ENCODE peak calls at places on chromosomes 13 and 19, in five cellular contexts. I is tibial nerve, A is transverse colon, M is upper lobe of left lung, O is suprapubic skin. R is an unnamed sample. For H3K4me1, the result is how much of the 10 kb centered on the place peaks cover.

GRCh38 chr19:3821156-3821555 is 35.0 kb upstream of the MATK start:
- DNase-seq in I (no peak), A (no peak), M (no peak), O (no peak), R (no peak)

GRCh38 chr19:47255947-47256687 is at the start of gene CCDC9:
- DNase-seq in I (peak), A (peak), M (peak), O (peak), R (peak)

GRCh38 chr13:25738342-25738771 is 313.5 kb downstream of the SHISA2 start:
- DNase-seq in I (no peak), A (no peak), M (no peak), O (no peak), R (peak)

GRCh38 chr19:7862413-7862951 is 11.7 kb downstream of the PRR36 start:
- DNase-seq in I (no peak), A (peak), M (peak), O (no peak), R (peak)

GRCh38 chr13:44934724-44935123 is 54.5 kb downstream of the NUFIP1 start:
- DNase-seq in I (no peak), A (no peak), M (no peak), O (no peak), R (no peak)

GRCh38 chr19:3986260-3987041 is 1.2 kb upstream of the EEF2 start:
- DNase-seq in I (peak), A (peak), M (peak), O (no peak), R (peak)

GRCh38 chr13:109275848-109276247 is 510.5 kb downstream of the IRS2 start:
- DNase-seq in I (no peak), A (peak), M (no peak), O (no peak), R (no peak)

GRCh38 chr13:80778302-80778701 is 437.4 kb upstream of the SPRY2 start:
- DNase-seq in I (no peak), A (no peak), M (no peak), O (no peak), R (no peak)

GRCh38 chr19:51131780-51132680 is 7.3 kb downstream of the SIGLEC9 start:
- DNase-seq in I (peak), A (peak), M (peak), O (peak), R (peak)

GRCh38 chr13:66992183-66992582 is 238.0 kb downstream of the PCDH9 start:
- DNase-seq in I (no peak), A (no peak), M (no peak), O (no peak), R (no peak)

GRCh38 chr13:50441141-50441540 is 402.4 kb downstream of the DLEU7 start:
- DNase-seq in I (no peak), A (no peak), M (no peak), O (no peak), R (no peak)

GRCh38 chr13:43377149-43377548 is 353.8 kb downstream of the DNAJC15 start:
- DNase-seq in I (no peak), A (no peak), M (no peak), O (no peak), R (no peak)

GRCh38 chr13:108402850-108403249 is 133.3 kb downstream of the TNFSF13B start:
- DNase-seq in I (no peak), A (no peak), M (no peak), O (no peak), R (no peak)

GRCh38 chr19:33685541-33685940 is 63.8 kb downstream of the CHST8 start:
- DNase-seq in I (no peak), A (no peak), M (no peak), O (peak), R (no peak)

GRCh38 chr13:23743717-23744116 is 145.5 kb downstream of the MIPEP start:
- DNase-seq in I (no peak), A (no peak), M (no peak), O (no peak), R (no peak)

GRCh38 chr19:28297036-28297435 is 915.9 kb downstream of the UQCRFS1 start:
- DNase-seq in I (no peak), A (no peak), M (no peak), O (no peak), R (no peak)

GRCh38 chr13:93283255-93283654 is 56.6 kb downstream of the GPC6 start:
- DNase-seq in I (no peak), A (no peak), M (no peak), O (no peak), R (no peak)

GRCh38 chr13:41311607-41312500 is 787 bp downstream of the NAA16 start:
- DNase-seq in I (peak), A (peak), M (peak), O (peak), R (peak)

GRCh38 chr13:67052550-67053237 is 177.4 kb downstream of the PCDH9 start:
- DNase-seq in I (no peak), A (no peak), M (no peak), O (no peak), R (no peak)

GRCh38 chr13:29937836-29938235 is 87.4 kb upstream of the UBL3 start:
- DNase-seq in I (no peak), A (no peak), M (no peak), O (no peak), R (no peak)

GRCh38 chr19:4455742-4456565 is 1.6 kb downstream of the UBXN6 start:
- DNase-seq in I (peak), A (peak), M (peak), O (no peak), R (no peak)

GRCh38 chr13:49023441-49023840 is 47.7 kb downstream of the FNDC3A start:
- DNase-seq in I (no peak), A (no peak), M (no peak), O (no peak), R (no peak)

GRCh38 chr13:36130542-36131214 is 504 bp downstream of the DCLK1 start:
- DNase-seq in I (peak), A (no peak), M (peak), O (peak), R (no peak)

GRCh38 chr19:44662686-44663085 is 8.6 kb upstream of the CEACAM19 start:
- DNase-seq in I (no peak), A (no peak), M (no peak), O (no peak), R (no peak)

GRCh38 chr19:35013820-35014754 is 14.0 kb downstream of the GRAMD1A start:
- DNase-seq in I (no peak), A (peak), M (peak), O (no peak), R (no peak)

GRCh38 chr19:3862826-3863500 is 5.9 kb downstream of the ZFR2 start:
- DNase-seq in I (no peak), A (no peak), M (no peak), O (no peak), R (no peak)

GRCh38 chr13:25267715-25268114 is 19.6 kb downstream of the MTMR6 start:
- DNase-seq in I (no peak), A (no peak), M (no peak), O (no peak), R (no peak)

GRCh38 chr13:33634526-33635111 is 183.3 kb upstream of the RFC3 start:
- DNase-seq in I (no peak), A (no peak), M (no peak), O (no peak), R (no peak)

GRCh38 chr19:47767349-47767748 is 11.2 kb upstream of the SELENOW start:
- DNase-seq in I (no peak), A (no peak), M (no peak), O (no peak), R (no peak)

GRCh38 chr13:34065915-34066314 is 248.0 kb downstream of the RFC3 start:
- DNase-seq in I (no peak), A (no peak), M (peak), O (no peak), R (no peak)

GRCh38 chr19:43554317-43554895 is 20.9 kb downstream of the XRCC1 start:
- DNase-seq in I (no peak), A (no peak), M (no peak), O (no peak), R (no peak)

GRCh38 chr19:16040642-16041041 is 35.7 kb upstream of the TPM4 start:
- DNase-seq in I (no peak), A (no peak), M (no peak), O (no peak), R (no peak)

GRCh38 chr13:23381877-23382276 is 51.6 kb downstream of the SACS start:
- DNase-seq in I (no peak), A (no peak), M (no peak), O (no peak), R (no peak)

GRCh38 chr13:54368387-54368786 is 1339.8 kb downstream of the OLFM4 start:
- DNase-seq in I (no peak), A (no peak), M (no peak), O (no peak), R (no peak)

GRCh38 chr19:15265849-15266248 is 33.6 kb upstream of the EPHX3 start:
- DNase-seq in I (peak), A (peak), M (peak), O (peak), R (peak)

GRCh38 chr13:40275636-40276035 is 390.8 kb downstream of the FOXO1 start:
- DNase-seq in I (no peak), A (no peak), M (no peak), O (no peak), R (no peak)

GRCh38 chr19:18700501-18701249 is 17.2 kb downstream of the CRTC1 start:
- DNase-seq in I (peak), A (peak), M (peak), O (no peak), R (peak)

GRCh38 chr19:18699403-18700054 is 16.0 kb downstream of the CRTC1 start:
- DNase-seq in I (no peak), A (peak), M (no peak), O (no peak), R (no peak)

GRCh38 chr19:18696023-18696422 is 12.5 kb downstream of the CRTC1 start:
- DNase-seq in I (no peak), A (no peak), M (no peak), O (no peak), R (no peak)

GRCh38 chr19:18697680-18698079 is 14.2 kb downstream of the CRTC1 start:
- DNase-seq in I (no peak), A (peak), M (peak), O (no peak), R (peak)

DNA sequence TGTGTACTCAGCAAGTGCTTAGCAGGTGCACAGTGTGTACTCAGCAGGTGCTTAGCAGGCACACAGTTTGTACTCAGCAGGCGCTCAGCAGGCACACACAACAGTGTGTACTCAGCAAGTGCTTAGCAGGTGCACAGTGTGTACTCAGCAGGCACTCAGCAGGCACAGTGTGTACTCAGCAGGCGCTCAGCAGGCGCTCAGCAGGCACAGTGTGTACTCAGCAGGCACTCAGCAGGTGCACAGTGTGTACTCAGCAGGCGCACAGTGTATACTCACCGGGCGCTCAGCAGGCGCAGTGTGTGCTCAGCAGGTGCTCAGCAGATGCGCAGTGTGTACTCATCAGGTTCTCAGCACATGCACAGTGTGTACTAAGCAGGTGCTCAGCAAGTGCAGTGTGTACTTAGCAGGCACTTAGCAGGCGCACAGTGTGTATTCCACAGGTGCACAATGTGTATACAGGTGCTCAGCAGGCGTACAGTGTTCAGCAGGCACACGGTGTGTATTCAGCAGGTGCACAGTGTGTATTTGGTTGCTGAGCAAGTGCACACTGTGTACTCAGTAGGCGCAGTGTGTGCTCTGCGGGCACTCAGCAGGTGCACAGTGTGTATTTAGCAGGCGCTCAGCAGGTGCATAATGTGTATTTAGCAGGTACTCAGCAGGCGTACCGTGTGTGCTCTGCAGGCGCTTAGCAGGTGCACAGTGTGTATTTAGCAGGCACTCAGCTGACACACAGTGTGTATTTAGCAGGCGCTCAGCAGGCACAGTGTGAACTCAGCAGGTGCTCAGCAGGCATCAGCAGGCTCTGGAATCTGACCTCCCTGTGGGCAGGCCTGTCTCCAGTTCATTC is 15.1 kb downstream of the CRTC1 start:
- DNase-seq in I (no peak), A (no peak), M (no peak), O (no peak), R (no peak)
- TF ChIP-seq EP300 in I (no peak), A (no peak), M (no peak), O (no peak), R (no peak)

GRCh38 chr13:110336108-110336507 is 29.0 kb downstream of the COL4A2 start:
- DNase-seq in I (no peak), A (no peak), M (no peak), O (no peak), R (no peak)
- H3K4me1 ChIP-seq in I (under half), A (under half), M (under half), O (under half), R (half or more)

GRCh38 chr13:31236211-31236786 is 36.5 kb downstream of the B3GLCT start:
- DNase-seq in I (peak), A (no peak), M (no peak), O (no peak), R (no peak)
- H3K27ac ChIP-seq in I (no peak), A (no peak), M (no peak), O (no peak), R (no peak)

DNA sequence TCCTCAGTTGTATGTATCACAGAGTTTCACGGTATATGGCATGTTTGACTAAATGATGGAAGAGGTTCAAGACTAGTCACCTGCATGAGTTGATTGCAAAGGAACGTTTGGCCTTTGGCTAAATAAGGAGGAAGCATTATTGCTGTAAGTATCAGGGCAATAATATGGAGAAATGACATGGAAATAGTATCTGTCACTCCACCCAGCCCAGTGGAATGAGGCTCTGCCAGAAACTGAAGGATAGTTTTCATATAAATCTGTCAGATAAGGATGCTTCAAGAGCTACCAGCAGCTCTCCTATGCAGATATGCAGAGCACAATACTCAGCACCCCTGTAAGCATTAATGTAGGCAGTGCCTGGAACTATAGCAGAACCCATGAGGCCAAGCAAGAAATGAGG is 55.7 kb upstream of the DCT start:
- DNase-seq in I (no peak), A (no peak), M (no peak), O (no peak), R (no peak)
- TF ChIP-seq EP300 in I (no peak), A (no peak), M (no peak), O (no peak), R (no peak)

DNA sequence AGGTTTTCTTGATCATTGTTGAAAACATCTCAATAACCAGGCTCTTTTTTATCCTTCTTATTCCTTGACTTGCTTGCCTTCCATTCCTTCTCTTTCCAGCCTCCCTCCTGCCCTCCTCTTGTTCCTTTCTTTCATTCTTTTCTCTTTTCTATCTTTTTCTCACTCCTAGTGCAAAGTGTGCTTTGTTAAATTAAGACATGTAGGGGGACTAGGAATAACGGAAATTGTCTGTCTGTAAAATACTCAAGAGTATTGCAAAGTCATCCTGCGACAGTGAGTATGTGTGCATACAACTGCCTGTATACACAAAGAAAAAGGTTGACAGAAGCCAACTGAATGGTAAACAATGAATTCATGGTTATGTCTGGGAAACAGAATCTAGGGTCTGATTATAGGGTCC is 70.1 kb downstream of the LRRC63 start:
- DNase-seq in I (no peak), A (no peak), M (no peak), O (no peak), R (no peak)
- H3K4me1 ChIP-seq in I (under half), A (under half), M (under half), O (under half), R (under half)

GRCh38 chr13:105630411-105630810 is 905.1 kb downstream of the EFNB2 start:
- DNase-seq in I (no peak), A (no peak), M (no peak), O (no peak), R (no peak)
- H3K27ac ChIP-seq in I (no peak), A (no peak), M (no peak), O (no peak), R (no peak)

GRCh38 chr19:5624741-5625140 is 1.9 kb downstream of the SAFB start:
- DNase-seq in I (no peak), A (no peak), M (no peak), O (no peak), R (no peak)

GRCh38 chr19:5628919-5629481 is 6.1 kb downstream of the SAFB start:
- DNase-seq in I (no peak), A (no peak), M (no peak), O (no peak), R (no peak)

GRCh38 chr19:5625641-5626040 is 2.8 kb downstream of the SAFB start:
- DNase-seq in I (no peak), A (no peak), M (no peak), O (no peak), R (no peak)

GRCh38 chr19:5628470-5628869 is 5.6 kb downstream of the SAFB start:
- DNase-seq in I (no peak), A (no peak), M (no peak), O (no peak), R (no peak)

GRCh38 chr19:5627395-5627904 is 4.6 kb downstream of the SAFB start:
- DNase-seq in I (peak), A (peak), M (peak), O (no peak), R (peak)
- TF ChIP-seq EP300 in I (peak), A (no peak), M (no peak), O (no peak), R (no peak)

GRCh38 chr13:114146629-114147028 is 14.2 kb upstream of the RASA3 start:
- DNase-seq in I (no peak), A (no peak), M (no peak), O (no peak), R (no peak)
- H3K4me1 ChIP-seq in I (under half), A (under half), M (under half), O (under half), R (under half)

DNA sequence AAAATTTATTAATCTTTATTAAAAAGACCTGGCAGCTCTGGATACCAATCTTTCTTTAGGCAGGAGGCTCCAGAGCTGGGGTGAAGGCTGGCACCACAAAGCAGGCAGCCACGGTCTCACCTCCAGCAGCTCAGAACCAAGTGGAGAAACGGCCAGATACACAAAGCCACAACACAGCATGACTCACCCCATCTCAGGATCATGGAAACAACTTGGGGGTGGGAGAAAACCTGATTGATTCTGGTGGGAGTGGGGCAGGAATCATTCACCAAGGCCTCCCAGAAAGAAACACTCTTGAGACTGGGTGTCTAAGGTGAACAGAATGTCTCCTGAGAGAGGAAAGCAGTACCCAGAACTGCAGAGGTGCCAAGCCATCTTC is 64.2 kb downstream of the CRYL1 start:
- DNase-seq in I (no peak), A (no peak), M (no peak), O (no peak), R (no peak)
- H3K27ac ChIP-seq in I (no peak), A (no peak), M (no peak), O (peak), R (no peak)